ENCODE peak calls at places on chromosomes 3 and 15, in nine cellular contexts. A is A549, J is suprapubic skin, X is BJ, V is fibroblast of the aortic adventitia, U is fibroblast of pulmonary artery, M is astrocyte of the spinal cord, F is pancreas, Q is psoas muscle. W is an unnamed sample.
A peak's percentile ranks its signal among the peaks of the same experiment; 100 is the strongest.

GRCh38 chr3:150675587-150675986 is 28.1 kb downstream of the ERICH6 start:
- DNase-seq in J (no peak), X (no peak), Q (no peak), U (no peak), M (no peak), A (no peak), V (no peak), F (no peak), W (no peak)

GRCh38 chr15:79522656-79523055 is 90.5 kb downstream of the MINAR1 start:
- DNase-seq in Q (no peak), V (no peak), A (no peak), X (no peak), F (no peak), U (no peak), J (no peak), M (no peak), W (no peak)

GRCh38 chr15:30984118-30984517 is 7.3 kb downstream of the MTMR10 start:
- DNase-seq in V (peak; percentile 14), F (no peak), J (no peak), U (no peak), M (no peak), X (no peak), A (no peak), Q (no peak), W (no peak)

GRCh38 chr15:61050844-61051569 is 178.1 kb downstream of the RORA start:
- DNase-seq in U (no peak), X (no peak), M (no peak), V (no peak), F (no peak), A (no peak), Q (no peak), J (no peak), W (no peak)

GRCh38 chr15:29089731-29090616 is 179.6 kb downstream of the NSMCE3 start:
- DNase-seq in X (no peak), U (peak; percentile 33), V (peak; percentile 3), Q (no peak), F (no peak), M (peak; percentile 38), A (no peak), J (no peak), W (no peak)

GRCh38 chr15:40439461-40440299 is 1.1 kb upstream of the BAHD1 start:
- DNase-seq in X (no peak), J (no peak), A (peak; percentile 18), Q (peak; percentile 62), V (peak; percentile 17), M (no peak), U (peak; percentile 31), F (peak; percentile 67), W (no peak)

GRCh38 chr3:66441124-66441523 is 59.7 kb downstream of the LRIG1 start:
- DNase-seq in Q (no peak), V (peak; percentile 55), U (peak; percentile 37), X (no peak), M (peak; percentile 67), J (no peak), F (no peak), A (no peak), W (no peak)

GRCh38 chr3:153749070-153749610 is 372.1 kb upstream of the ARHGEF26 start:
- DNase-seq in Q (no peak), V (peak; percentile 24), A (no peak), J (no peak), M (no peak), U (peak; percentile 51), F (no peak), X (no peak), W (no peak)

GRCh38 chr3:130783629-130784028 is 37.0 kb upstream of the PIK3R4 start:
- DNase-seq in U (peak; percentile 51), J (no peak), V (peak; percentile 7), F (no peak), X (no peak), Q (no peak), M (peak; percentile 5), A (no peak), W (no peak)

GRCh38 chr15:32818758-32819405 is 101.1 kb downstream of the GREM1 start:
- DNase-seq in M (peak; percentile 75), A (no peak), U (peak; percentile 60), V (peak; percentile 93), Q (no peak), X (no peak), F (no peak), J (no peak), W (no peak)

GRCh38 chr15:101133751-101134261 is 118.0 kb downstream of the CHSY1 start:
- DNase-seq in X (no peak), Q (no peak), F (no peak), U (no peak), J (no peak), A (no peak), V (no peak), M (no peak), W (no peak)

GRCh38 chr3:19420159-19420558 is 271.8 kb downstream of the KCNH8 start:
- DNase-seq in U (no peak), V (no peak), A (no peak), J (no peak), M (no peak), X (no peak), Q (no peak), F (no peak), W (no peak)

GRCh38 chr3:61724183-61724582 is 162.8 kb downstream of the PTPRG start:
- DNase-seq in A (no peak), X (no peak), M (no peak), F (no peak), J (no peak), V (no peak), U (no peak), Q (no peak), W (no peak)

GRCh38 chr3:48398701-48399386 is 26.8 kb downstream of the FBXW12 start:
- DNase-seq in V (no peak), X (no peak), J (no peak), F (peak; percentile 41), Q (no peak), U (no peak), M (no peak), A (no peak), W (peak; percentile 24)

GRCh38 chr15:37253877-37254276 is 153.5 kb upstream of the MEIS2 start:
- DNase-seq in F (no peak), V (peak; percentile 1), U (peak; percentile 1), Q (no peak), A (no peak), M (peak; percentile 15), J (no peak), X (peak; percentile 39), W (no peak)

GRCh38 chr3:142097099-142097843 is 52.1 kb downstream of the TFDP2 start:
- DNase-seq in Q (no peak), X (no peak), V (no peak), A (no peak), J (no peak), M (no peak), F (no peak), U (no peak), W (no peak)

GRCh38 chr15:34147371-34148140 is 45.7 kb downstream of the PGBD4 start:
- DNase-seq in V (peak; percentile 12), A (peak; percentile 79), F (no peak), U (peak; percentile 58), J (no peak), X (no peak), Q (no peak), M (peak; percentile 14), W (no peak)

GRCh38 chr15:66706225-66706732 is 4.2 kb downstream of the SMAD6 start:
- DNase-seq in F (peak; percentile 43), M (no peak), X (no peak), J (no peak), U (peak; percentile 68), V (peak; percentile 65), A (peak; percentile 61), Q (no peak), W (no peak)
- H3K4me3 ChIP-seq in F (no peak overlapping the region), M (no peak overlapping the region), X (peak overlapping the region; percentile 82), J (peak overlapping the region; percentile 78), U (peak overlapping the region; percentile 90), V (peak overlapping the region; percentile 91), A (peak overlapping the region; percentile 90), Q (peak overlapping the region; percentile 85), W (peak overlapping the region; percentile 81)

GRCh38 chr15:74958320-74958907 is 1.8 kb upstream of the RPP25 start:
- DNase-seq in U (no peak), V (peak; percentile 35), M (no peak), F (peak; percentile 77), J (peak; percentile 86), Q (peak; percentile 69), X (no peak), A (peak; percentile 85), W (peak; percentile 55)
- TF ChIP-seq CTCF in U (no peak), V (peak; percentile 49), M (no peak), F (peak; percentile 12), J (peak; percentile 31), Q (peak; percentile 11), X (peak; percentile 34), A (no peak), W (no peak)

GRCh38 chr15:91892417-91892816 is 38.9 kb downstream of the SLCO3A1 start:
- DNase-seq in V (no peak), F (no peak), J (no peak), Q (no peak), A (no peak), M (no peak), X (no peak), U (no peak), W (no peak)

GRCh38 chr15:91898843-91899242 is 45.3 kb downstream of the SLCO3A1 start:
- DNase-seq in U (no peak), V (no peak), A (no peak), J (no peak), Q (no peak), X (no peak), F (no peak), M (no peak), W (no peak)

GRCh38 chr15:91897585-91898372 is 44.3 kb downstream of the SLCO3A1 start:
- DNase-seq in X (no peak), J (no peak), A (no peak), Q (peak; percentile 57), F (no peak), V (no peak), M (no peak), U (no peak), W (no peak)

GRCh38 chr15:91894606-91895005 is 41.1 kb downstream of the SLCO3A1 start:
- DNase-seq in A (no peak), Q (no peak), U (no peak), F (no peak), M (no peak), V (no peak), J (no peak), X (no peak), W (no peak)

GRCh38 chr15:91896656-91897055 is 43.1 kb downstream of the SLCO3A1 start:
- DNase-seq in J (no peak), M (no peak), X (no peak), U (no peak), A (no peak), F (no peak), V (no peak), Q (no peak), W (no peak)
- H3K4me3 ChIP-seq in J (no peak overlapping the region), M (no peak overlapping the region), X (no peak overlapping the region), U (no peak overlapping the region), A (no peak overlapping the region), F (no peak overlapping the region), V (no peak overlapping the region), Q (no peak overlapping the region), W (no peak overlapping the region)

DNA sequence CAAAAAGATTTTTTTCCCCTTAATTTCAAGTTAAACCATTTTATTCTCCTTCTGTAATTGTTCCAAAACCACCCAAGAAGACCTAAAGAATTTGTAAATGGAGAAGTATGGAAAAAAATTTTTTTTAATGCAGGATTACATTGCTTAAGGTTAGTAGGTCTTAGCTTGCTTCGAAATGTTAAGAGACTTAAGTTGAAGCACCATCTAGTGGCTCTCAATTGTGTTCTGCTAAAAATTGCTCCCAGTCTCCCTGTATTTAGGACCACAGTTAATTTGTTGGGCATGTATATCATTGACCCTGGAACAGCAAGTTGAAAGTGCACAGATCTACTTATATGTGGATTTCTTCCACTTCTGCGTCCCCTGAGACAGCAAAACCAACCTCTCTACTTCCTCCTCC is 32.4 kb downstream of the CD200R1L start:
- DNase-seq in M (peak; percentile 83), V (peak; percentile 93), Q (no peak), U (peak; percentile 91), X (peak; percentile 28), J (no peak), A (peak; percentile 82), F (no peak), W (no peak)
- TF ChIP-seq CTCF in M (peak; percentile 65), V (peak; percentile 69), Q (peak; percentile 44), U (peak; percentile 73), X (peak; percentile 66), J (peak; percentile 24), A (peak; percentile 83), F (no peak), W (peak; percentile 11)

W was measured in lung.